ENCODE peak calls at places on chromosomes 13 and 19, in ten cellular contexts. L, O, V, H, R, A, Q, G, I and U are unnamed samples.

GRCh38 chr19:14333101-14333871 is 48.0 kb upstream of the ADGRE5 start:
- DNase-seq in L (no peak), O (no peak), V (no peak), H (no peak), R (no peak), A (no peak), Q (peak; percentile 57), G (no peak), I (no peak), U (peak; percentile 83)

GRCh38 chr13:73984949-73985691 is 149.1 kb downstream of the KLF12 start:
- DNase-seq in L (peak; percentile 32), O (peak; percentile 5), V (peak; percentile 59), H (no peak), R (peak; percentile 65), A (peak; percentile 58), Q (no peak), G (peak; percentile 63), I (no peak), U (no peak)

GRCh38 chr13:38875186-38875875 is 115.3 kb downstream of the STOML3 start:
- DNase-seq in L (no peak), O (no peak), V (no peak), H (no peak), R (no peak), A (no peak), Q (no peak), G (peak; percentile 62), I (no peak), U (no peak)

GRCh38 chr13:51385114-51385513 is 45.6 kb downstream of the SERPINE3 start:
- DNase-seq in L (no peak), O (no peak), V (no peak), H (no peak), R (no peak), A (no peak), Q (no peak), G (no peak), I (no peak), U (no peak)

GRCh38 chr13:95099541-95099940 is 201.7 kb downstream of the ABCC4 start:
- DNase-seq in L (no peak), O (no peak), V (no peak), H (no peak), R (no peak), A (no peak), Q (peak; percentile 45), G (no peak), I (no peak), U (no peak)

GRCh38 chr13:46342538-46342937 is 44.5 kb downstream of the RUBCNL start:
- DNase-seq in L (no peak), O (no peak), V (no peak), H (no peak), R (no peak), A (no peak), Q (no peak), G (no peak), I (no peak), U (no peak)

GRCh38 chr19:610801-611505 is 21.3 kb downstream of the HCN2 start:
- DNase-seq in L (peak; percentile 16), O (peak; percentile 56), V (peak; percentile 39), H (no peak), R (peak; percentile 54), A (no peak), Q (peak; percentile 90), G (no peak), I (no peak), U (peak; percentile 93)

GRCh38 chr19:55962186-55962585 is 14.6 kb downstream of the NLRP8 start:
- DNase-seq in L (no peak), O (no peak), V (no peak), H (no peak), R (no peak), A (no peak), Q (peak; percentile 5), G (no peak), I (no peak), U (no peak)

GRCh38 chr19:17766543-17767131 is 15.4 kb downstream of the FCHO1 start:
- DNase-seq in L (peak; percentile 65), O (no peak), V (no peak), H (no peak), R (no peak), A (no peak), Q (peak; percentile 80), G (no peak), I (peak; percentile 85), U (peak; percentile 89)

GRCh38 chr13:66864627-66865026 is 365.5 kb downstream of the PCDH9 start:
- DNase-seq in L (no peak), O (no peak), V (no peak), H (no peak), R (no peak), A (no peak), Q (no peak), G (no peak), I (no peak), U (no peak)

GRCh38 chr13:98462241-98462882 is 114.5 kb downstream of the STK24 start:
- DNase-seq in L (no peak), O (no peak), V (no peak), H (no peak), R (no peak), A (no peak), Q (no peak), G (no peak), I (peak; percentile 60), U (peak; percentile 47)

GRCh38 chr13:26442541-26442940 is 114.9 kb upstream of the WASF3 start:
- DNase-seq in L (no peak), O (no peak), V (no peak), H (no peak), R (no peak), A (no peak), Q (peak; percentile 78), G (no peak), I (no peak), U (no peak)

GRCh38 chr19:58559275-58560006 is 1.0 kb upstream of the UBE2M start:
- DNase-seq in L (no peak), O (peak; percentile 46), V (peak; percentile 25), H (no peak), R (peak; percentile 34), A (no peak), Q (peak; percentile 93), G (no peak), I (peak; percentile 97), U (peak; percentile 97)

GRCh38 chr13:23067129-23067528 is 113.7 kb upstream of the SGCG start:
- DNase-seq in L (no peak), O (no peak), V (no peak), H (no peak), R (no peak), A (no peak), Q (no peak), G (no peak), I (no peak), U (no peak)

GRCh38 chr13:101915333-101915732 is 462.9 kb downstream of the ITGBL1 start:
- DNase-seq in L (peak; percentile 88), O (no peak), V (no peak), H (no peak), R (no peak), A (no peak), Q (no peak), G (peak; percentile 86), I (no peak), U (no peak)

GRCh38 chr13:33870046-33870668 is 52.2 kb downstream of the RFC3 start:
- DNase-seq in L (peak; percentile 88), O (no peak), V (no peak), H (no peak), R (no peak), A (no peak), Q (no peak), G (no peak), I (no peak), U (no peak)

GRCh38 chr13:20465218-20465879 is 60.3 kb downstream of the CRYL1 start:
- DNase-seq in L (no peak), O (no peak), V (no peak), H (no peak), R (no peak), A (no peak), Q (no peak), G (no peak), I (no peak), U (no peak)

GRCh38 chr19:6352381-6353165 is 8.8 kb upstream of the CLPP start:
- DNase-seq in L (no peak), O (no peak), V (no peak), H (no peak), R (no peak), A (no peak), Q (no peak), G (no peak), I (no peak), U (peak; percentile 16)

GRCh38 chr13:113895436-113895835 is 31.6 kb upstream of the GAS6 start:
- DNase-seq in L (no peak), O (no peak), V (no peak), H (no peak), R (no peak), A (no peak), Q (no peak), G (no peak), I (no peak), U (no peak)

GRCh38 chr19:29201849-29202248 is 11.1 kb downstream of the UQCRFS1 start:
- DNase-seq in L (no peak), O (no peak), V (no peak), H (no peak), R (no peak), A (no peak), Q (no peak), G (no peak), I (no peak), U (no peak)

GRCh38 chr13:109706015-109706715 is 80.2 kb downstream of the IRS2 start:
- DNase-seq in L (no peak), O (no peak), V (no peak), H (no peak), R (no peak), A (no peak), Q (no peak), G (no peak), I (no peak), U (no peak)

GRCh38 chr13:23748109-23748508 is 141.1 kb downstream of the MIPEP start:
- DNase-seq in L (no peak), O (no peak), V (no peak), H (no peak), R (no peak), A (no peak), Q (peak; percentile 51), G (no peak), I (no peak), U (no peak)

GRCh38 chr13:39385621-39386231 is 217.3 kb downstream of the LHFPL6 start:
- DNase-seq in L (peak; percentile 19), O (no peak), V (no peak), H (no peak), R (no peak), A (no peak), Q (no peak), G (peak; percentile 22), I (no peak), U (no peak)

GRCh38 chr19:36745870-36746269 is 26.7 kb downstream of the ZNF850 start:
- DNase-seq in L (no peak), O (no peak), V (no peak), H (no peak), R (no peak), A (no peak), Q (peak; percentile 0), G (no peak), I (no peak), U (no peak)

GRCh38 chr19:35295792-35296462 is 4.0 kb downstream of the MAG start:
- DNase-seq in L (no peak), O (no peak), V (peak; percentile 17), H (no peak), R (peak; percentile 20), A (no peak), Q (no peak), G (no peak), I (no peak), U (no peak)

GRCh38 chr19:16366056-16366432 is 41.4 kb downstream of the KLF2 start:
- DNase-seq in L (no peak), O (no peak), V (no peak), H (no peak), R (no peak), A (no peak), Q (no peak), G (no peak), I (no peak), U (peak; percentile 45)

GRCh38 chr13:84439108-84439507 is 556.8 kb upstream of the SLITRK1 start:
- DNase-seq in L (no peak), O (no peak), V (no peak), H (peak; percentile 67), R (no peak), A (no peak), Q (peak; percentile 73), G (no peak), I (no peak), U (no peak)